ENCODE peak calls at places on chromosomes 3 and 15, in eight cellular contexts. L, U, G, E, Z, P, F and T are unnamed samples.

GRCh38 chr3:59192473-59192872 is 142.6 kb upstream of the CFAP20DC start:
- DNase-seq in U (no peak), P (peak; percentile 51), Z (no peak), E (no peak), G (no peak), F (peak; percentile 94), L (no peak), T (no peak)

GRCh38 chr15:29863438-29863837 is 41.2 kb upstream of the TJP1 start:
- DNase-seq in P (no peak), U (no peak), E (no peak), Z (no peak), L (no peak), F (no peak), G (no peak), T (no peak)

GRCh38 chr3:123348-123747 is 73.2 kb upstream of the CHL1 start:
- DNase-seq in U (no peak), E (no peak), P (no peak), Z (no peak), L (no peak), F (no peak), G (no peak), T (no peak)

GRCh38 chr3:94252316-94252715 is 189.5 kb downstream of the NSUN3 start:
- DNase-seq in E (no peak), P (no peak), G (no peak), L (no peak), Z (no peak), F (no peak), U (no peak), T (no peak)

GRCh38 chr3:14689247-14689980 is 14.5 kb downstream of the C3orf20 start:
- DNase-seq in L (no peak), U (no peak), G (no peak), F (no peak), E (no peak), P (no peak), Z (no peak), T (no peak)

GRCh38 chr3:36764704-36765038 is 318 bp upstream of the DCLK3 start:
- DNase-seq in L (no peak), U (no peak), Z (no peak), E (no peak), G (no peak), P (no peak), F (no peak), T (no peak)

GRCh38 chr3:169699070-169699469 is 35.6 kb upstream of the MECOM start:
- DNase-seq in U (no peak), E (no peak), G (no peak), L (no peak), Z (no peak), P (no peak), F (peak; percentile 35), T (no peak)

GRCh38 chr3:17995769-17996168 is 253.3 kb upstream of the TBC1D5 start:
- DNase-seq in E (no peak), U (no peak), P (no peak), F (no peak), Z (no peak), G (no peak), L (no peak), T (no peak)

GRCh38 chr3:38454179-38454883 is 641 bp downstream of the ACVR2B start:
- DNase-seq in L (peak; percentile 37), U (peak; percentile 70), E (peak; percentile 81), G (no peak), F (peak; percentile 29), Z (peak; percentile 38), P (no peak), T (no peak)

GRCh38 chr3:50515565-50516047 is 12.2 kb upstream of the CACNA2D2 start:
- DNase-seq in L (peak; percentile 60), Z (peak; percentile 31), P (no peak), U (peak; percentile 71), F (no peak), G (no peak), E (peak; percentile 74), T (no peak)

GRCh38 chr3:171132873-171133272 is 106.4 kb upstream of the SLC2A2 start:
- DNase-seq in U (no peak), F (peak; percentile 84), G (no peak), P (peak; percentile 30), Z (no peak), L (no peak), E (no peak), T (no peak)

GRCh38 chr15:27241942-27242341 is 271.0 kb downstream of the GABRG3 start:
- DNase-seq in Z (no peak), U (no peak), E (no peak), G (no peak), F (peak; percentile 70), L (no peak), P (no peak), T (no peak)

GRCh38 chr15:25687276-25687675 is 175.9 kb downstream of the ATP10A start:
- DNase-seq in Z (no peak), U (no peak), F (no peak), L (no peak), E (peak; percentile 13), G (no peak), P (no peak), T (no peak)

GRCh38 chr3:33538678-33539339 is 98.6 kb upstream of the UBP1 start:
- DNase-seq in L (no peak), F (no peak), P (no peak), G (no peak), E (no peak), Z (no peak), U (no peak), T (no peak)

GRCh38 chr3:104892044-104892443 is 474.7 kb upstream of the ALCAM start:
- DNase-seq in G (no peak), U (no peak), Z (no peak), P (no peak), F (no peak), L (no peak), E (no peak), T (no peak)

GRCh38 chr3:189237516-189237915 is 65.7 kb downstream of the TPRG1 start:
- DNase-seq in E (no peak), G (no peak), L (no peak), P (no peak), Z (no peak), F (peak; percentile 40), U (no peak), T (no peak)

GRCh38 chr3:8657804-8658311 is 13.3 kb upstream of the SSUH2 start:
- DNase-seq in P (no peak), Z (no peak), E (no peak), U (no peak), L (no peak), G (no peak), F (peak; percentile 71), T (no peak)

GRCh38 chr3:23996058-23996457 is 51.0 kb downstream of the NR1D2 start:
- DNase-seq in Z (no peak), E (no peak), F (peak; percentile 41), P (peak; percentile 18), L (no peak), U (no peak), G (no peak), T (no peak)

GRCh38 chr15:100114526-100114925 is 227.2 kb downstream of the ADAMTS17 start:
- DNase-seq in G (no peak), P (no peak), Z (no peak), U (no peak), L (peak; percentile 48), E (peak; percentile 50), F (peak; percentile 87), T (no peak)

GRCh38 chr15:100115711-100116090 is 226.1 kb downstream of the ADAMTS17 start:
- DNase-seq in F (peak; percentile 97), L (no peak), U (no peak), Z (no peak), G (no peak), E (peak; percentile 39), P (no peak), T (no peak)

GRCh38 chr15:100114100-100114499 is 227.7 kb downstream of the ADAMTS17 start:
- DNase-seq in Z (peak; percentile 70), F (peak; percentile 98), L (peak; percentile 50), G (no peak), P (peak; percentile 47), E (peak; percentile 12), U (peak; percentile 73), T (peak; percentile 54)

GRCh38 chr15:100116416-100117190 is 225.2 kb downstream of the ADAMTS17 start:
- DNase-seq in G (no peak), F (no peak), E (peak; percentile 65), U (peak; percentile 94), Z (peak; percentile 49), L (peak; percentile 80), P (no peak), T (no peak)

DNA sequence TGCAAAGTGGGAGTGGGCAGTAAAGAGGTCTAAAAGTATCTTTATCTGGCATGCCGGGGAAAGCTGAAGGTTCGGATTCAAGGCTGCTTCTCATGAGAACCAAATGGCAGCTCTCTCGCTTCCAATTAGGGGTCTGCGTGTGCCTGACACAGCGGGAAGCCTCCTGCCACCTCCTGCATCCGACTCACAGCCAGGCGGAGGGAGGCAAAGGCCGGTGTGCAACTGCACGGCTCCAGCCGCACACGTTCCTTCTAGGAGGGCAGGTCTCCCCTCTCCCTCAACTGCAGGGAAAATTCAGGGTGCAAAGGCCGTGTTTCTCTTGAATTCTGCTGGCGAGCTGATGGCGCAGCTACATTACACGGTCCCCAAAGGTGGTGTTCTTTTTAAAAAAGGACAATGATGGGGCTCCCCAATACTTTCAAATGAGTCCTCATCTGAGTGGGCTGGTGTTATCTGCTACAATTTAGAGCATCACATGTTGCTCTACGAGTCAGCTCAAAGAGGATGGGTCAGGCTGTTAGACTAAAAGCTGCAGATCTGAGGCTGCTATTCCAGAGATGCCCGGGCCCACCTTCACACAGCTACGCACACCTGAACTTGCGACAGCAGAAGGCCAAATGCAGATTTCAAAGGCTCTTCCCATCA is 226.6 kb downstream of the ADAMTS17 start:
- DNase-seq in Z (no peak), P (no peak), E (peak; percentile 46), F (no peak), U (no peak), L (no peak), G (no peak), T (no peak)
- H3K27ac ChIP-seq in Z (peak overlapping the region; percentile 78), P (no peak overlapping the region), E (peak overlapping the region; percentile 74), F (peak overlapping the region; percentile 41), U (peak overlapping the region; percentile 69), L (peak overlapping the region; percentile 94), G (no peak overlapping the region), T (peak overlapping the region; percentile 98)

DNA sequence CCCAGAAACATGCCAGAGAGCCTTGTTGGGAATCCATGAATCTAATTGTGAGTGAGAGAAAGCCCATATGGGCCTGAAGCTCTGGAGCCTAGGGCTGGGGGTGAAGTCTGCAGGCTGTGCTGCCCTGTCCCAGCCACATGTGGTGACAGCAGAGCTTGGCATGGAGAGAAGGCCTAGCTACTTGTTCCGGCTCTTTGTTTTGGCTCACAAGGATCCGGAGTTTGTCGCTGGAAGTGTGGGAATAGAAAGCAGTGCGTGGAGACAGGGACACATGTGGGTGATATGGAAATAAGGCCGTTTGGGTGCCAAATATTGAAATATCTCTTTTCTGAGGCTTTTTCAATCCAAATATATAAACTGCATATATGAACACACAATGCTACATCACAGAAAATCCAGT is 78.2 kb downstream of the CLSTN2 start:
- DNase-seq in F (no peak), U (no peak), Z (no peak), E (no peak), G (no peak), P (no peak), L (no peak), T (no peak)
- H3K27ac ChIP-seq in F (no peak overlapping the region), U (no peak overlapping the region), Z (no peak overlapping the region), E (no peak overlapping the region), G (no peak overlapping the region), P (no peak overlapping the region), L (no peak overlapping the region), T (no peak overlapping the region)

GRCh38 chr3:64151335-64151871 is 73.9 kb downstream of the PRICKLE2 start:
- DNase-seq in Z (no peak), L (no peak), P (no peak), G (no peak), E (no peak), F (no peak), U (no peak), T (no peak)
- H3K27ac ChIP-seq in Z (peak overlapping the region; percentile 32), L (peak overlapping the region; percentile 15), P (peak overlapping the region; percentile 98), G (no peak overlapping the region), E (peak overlapping the region; percentile 80), F (peak overlapping the region; percentile 98), U (no peak overlapping the region), T (peak overlapping the region; percentile 85)

GRCh38 chr3:108334698-108335097 is 38.4 kb downstream of the HHLA2 start:
- DNase-seq in E (no peak), P (no peak), G (no peak), F (peak; percentile 60), Z (no peak), U (no peak), L (no peak), T (no peak)
- H3K27ac ChIP-seq in E (no peak overlapping the region), P (no peak overlapping the region), G (no peak overlapping the region), F (no peak overlapping the region), Z (no peak overlapping the region), U (no peak overlapping the region), L (no peak overlapping the region), T (no peak overlapping the region)